ENCODE peak calls at places on chromosomes 1 and 21, in five cellular contexts. One of them, this sample, is unnamed.
A peak's percentile ranks its signal among the peaks of the same experiment; 100 is the strongest.

GRCh38 chr1:209624516-209625204 is 27.6 kb downstream of the LAMB3 start:
- DNase-seq in Peyer's patch: no peak
- DNase-seq in heart left ventricle: no peak
- DNase-seq in tibial nerve: no peak
- DNase-seq in uterus: no peak
- DNase-seq in this sample: no peak

GRCh38 chr21:32494946-32495703 is 82.6 kb downstream of the EVA1C start:
- DNase-seq in heart left ventricle: no peak
- DNase-seq in Peyer's patch: no peak
- DNase-seq in tibial nerve: no peak
- DNase-seq in uterus: peak; percentile 52
- DNase-seq in this sample: no peak

GRCh38 chr1:29975036-29975694 is 738.8 kb downstream of the PTPRU start:
- DNase-seq in Peyer's patch: no peak
- DNase-seq in heart left ventricle: no peak
- DNase-seq in uterus: no peak
- DNase-seq in tibial nerve: no peak
- DNase-seq in this sample: no peak

GRCh38 chr1:222387020-222387816 is 160.7 kb downstream of the HHIPL2 start:
- DNase-seq in Peyer's patch: no peak
- DNase-seq in tibial nerve: no peak
- DNase-seq in heart left ventricle: no peak
- DNase-seq in uterus: no peak
- DNase-seq in this sample: no peak

GRCh38 chr1:7127322-7128050 is 342.2 kb downstream of the CAMTA1 start:
- DNase-seq in uterus: no peak
- DNase-seq in tibial nerve: no peak
- DNase-seq in heart left ventricle: no peak
- DNase-seq in Peyer's patch: no peak
- DNase-seq in this sample: no peak

GRCh38 chr1:182368369-182368768 is 23.2 kb downstream of the GLUL start:
- DNase-seq in tibial nerve: no peak
- DNase-seq in heart left ventricle: no peak
- DNase-seq in Peyer's patch: no peak
- DNase-seq in uterus: no peak
- DNase-seq in this sample: no peak

GRCh38 chr1:12546771-12547585 is 71.0 kb downstream of the DHRS3 start:
- DNase-seq in tibial nerve: peak; percentile 69
- DNase-seq in heart left ventricle: peak; percentile 76
- DNase-seq in Peyer's patch: no peak
- DNase-seq in uterus: peak; percentile 75
- DNase-seq in this sample: no peak

GRCh38 chr1:56129837-56130236 is 449.5 kb downstream of the PLPP3 start:
- DNase-seq in uterus: no peak
- DNase-seq in tibial nerve: no peak
- DNase-seq in Peyer's patch: no peak
- DNase-seq in heart left ventricle: no peak
- DNase-seq in this sample: no peak

GRCh38 chr1:200242379-200243041 is 167.3 kb downstream of the ZNF281 start:
- DNase-seq in heart left ventricle: no peak
- DNase-seq in tibial nerve: no peak
- DNase-seq in uterus: no peak
- DNase-seq in Peyer's patch: no peak
- DNase-seq in this sample: no peak

GRCh38 chr1:78370356-78370755 is 120.4 kb upstream of the PTGFR start:
- DNase-seq in Peyer's patch: no peak
- DNase-seq in heart left ventricle: no peak
- DNase-seq in tibial nerve: no peak
- DNase-seq in uterus: no peak
- DNase-seq in this sample: no peak

GRCh38 chr1:164922585-164922984 is 363.6 kb downstream of the PBX1 start:
- DNase-seq in heart left ventricle: no peak
- DNase-seq in uterus: no peak
- DNase-seq in Peyer's patch: no peak
- DNase-seq in tibial nerve: no peak
- DNase-seq in this sample: no peak

GRCh38 chr21:46096997-46097825 is 701 bp upstream of the COL6A2 start:
- DNase-seq in uterus: peak; percentile 51
- DNase-seq in tibial nerve: no peak
- DNase-seq in heart left ventricle: peak; percentile 61
- DNase-seq in Peyer's patch: peak; percentile 15
- DNase-seq in this sample: peak; percentile 17

GRCh38 chr1:156148236-156148635 is 5.1 kb upstream of the SEMA4A start:
- DNase-seq in uterus: no peak
- DNase-seq in heart left ventricle: no peak
- DNase-seq in Peyer's patch: peak; percentile 42
- DNase-seq in tibial nerve: no peak
- DNase-seq in this sample: no peak

GRCh38 chr1:68202239-68202832 is 30.0 kb downstream of the WLS start:
- DNase-seq in heart left ventricle: no peak
- DNase-seq in Peyer's patch: no peak
- DNase-seq in tibial nerve: no peak
- DNase-seq in uterus: no peak
- DNase-seq in this sample: no peak

GRCh38 chr1:222276062-222276461 is 271.8 kb downstream of the HHIPL2 start:
- DNase-seq in uterus: no peak
- DNase-seq in Peyer's patch: no peak
- DNase-seq in tibial nerve: no peak
- DNase-seq in heart left ventricle: no peak
- DNase-seq in this sample: no peak

GRCh38 chr1:235763962-235764361 is 102.7 kb downstream of the LYST start:
- DNase-seq in tibial nerve: no peak
- DNase-seq in heart left ventricle: no peak
- DNase-seq in uterus: no peak
- DNase-seq in Peyer's patch: no peak
- DNase-seq in this sample: no peak

GRCh38 chr1:201902198-201902597 is 13.5 kb downstream of the SHISA4 start:
- DNase-seq in Peyer's patch: no peak
- DNase-seq in tibial nerve: no peak
- DNase-seq in uterus: no peak
- DNase-seq in heart left ventricle: no peak
- DNase-seq in this sample: no peak

GRCh38 chr1:201903135-201903534 is 14.4 kb downstream of the SHISA4 start:
- DNase-seq in tibial nerve: peak; percentile 60
- DNase-seq in Peyer's patch: no peak
- DNase-seq in uterus: peak; percentile 71
- DNase-seq in heart left ventricle: no peak
- DNase-seq in this sample: no peak

GRCh38 chr1:201905234-201905890 is 16.7 kb downstream of the SHISA4 start:
- DNase-seq in Peyer's patch: no peak
- DNase-seq in uterus: no peak
- DNase-seq in heart left ventricle: no peak
- DNase-seq in tibial nerve: no peak
- DNase-seq in this sample: no peak

GRCh38 chr1:201906336-201906735 is 17.6 kb downstream of the SHISA4 start:
- DNase-seq in heart left ventricle: no peak
- DNase-seq in uterus: no peak
- DNase-seq in Peyer's patch: no peak
- DNase-seq in tibial nerve: no peak
- DNase-seq in this sample: no peak

DNA sequence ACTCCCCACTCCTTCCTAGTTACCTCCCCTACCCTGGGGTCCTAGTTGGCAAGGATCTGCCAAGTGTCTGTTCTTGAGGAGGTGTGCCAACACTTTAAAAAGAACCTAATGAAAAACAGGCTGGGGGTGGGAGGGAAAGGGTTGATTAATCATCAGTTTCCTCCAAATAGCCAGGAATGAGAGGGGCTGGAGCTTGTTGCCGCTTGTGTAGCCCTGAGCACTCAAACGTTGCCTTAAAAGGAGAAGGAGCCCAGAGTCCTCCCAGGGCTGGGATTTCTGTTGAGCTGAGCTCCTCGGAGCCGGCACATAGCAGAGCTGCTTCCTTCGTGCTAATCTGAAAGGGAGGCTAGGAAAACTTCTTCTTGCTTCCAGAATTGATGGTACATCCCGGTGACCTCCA is 15.9 kb downstream of the SHISA4 start:
- DNase-seq in Peyer's patch: no peak
- DNase-seq in heart left ventricle: no peak
- DNase-seq in uterus: peak; percentile 80
- DNase-seq in tibial nerve: no peak
- DNase-seq in this sample: no peak
- TF ChIP-seq POLR2A in Peyer's patch: no peak
- TF ChIP-seq POLR2A in heart left ventricle: no peak
- TF ChIP-seq POLR2A in uterus: peak; percentile 54
- TF ChIP-seq POLR2A in tibial nerve: peak; percentile 22
- TF ChIP-seq POLR2A in this sample: no peak

GRCh38 chr21:26098758-26099157 is 71.8 kb downstream of the APP start:
- DNase-seq in tibial nerve: no peak
- DNase-seq in heart left ventricle: no peak
- DNase-seq in Peyer's patch: no peak
- DNase-seq in uterus: no peak
- DNase-seq in this sample: no peak

GRCh38 chr21:26096972-26097371 is 73.6 kb downstream of the APP start:
- DNase-seq in Peyer's patch: no peak
- DNase-seq in heart left ventricle: no peak
- DNase-seq in tibial nerve: no peak
- DNase-seq in uterus: no peak
- DNase-seq in this sample: no peak

GRCh38 chr21:26099610-26100219 is 70.9 kb downstream of the APP start:
- DNase-seq in heart left ventricle: no peak
- DNase-seq in Peyer's patch: no peak
- DNase-seq in uterus: no peak
- DNase-seq in tibial nerve: no peak
- DNase-seq in this sample: no peak

GRCh38 chr21:26096494-26096893 is 74.1 kb downstream of the APP start:
- DNase-seq in heart left ventricle: no peak
- DNase-seq in uterus: no peak
- DNase-seq in tibial nerve: no peak
- DNase-seq in Peyer's patch: no peak
- DNase-seq in this sample: no peak

DNA sequence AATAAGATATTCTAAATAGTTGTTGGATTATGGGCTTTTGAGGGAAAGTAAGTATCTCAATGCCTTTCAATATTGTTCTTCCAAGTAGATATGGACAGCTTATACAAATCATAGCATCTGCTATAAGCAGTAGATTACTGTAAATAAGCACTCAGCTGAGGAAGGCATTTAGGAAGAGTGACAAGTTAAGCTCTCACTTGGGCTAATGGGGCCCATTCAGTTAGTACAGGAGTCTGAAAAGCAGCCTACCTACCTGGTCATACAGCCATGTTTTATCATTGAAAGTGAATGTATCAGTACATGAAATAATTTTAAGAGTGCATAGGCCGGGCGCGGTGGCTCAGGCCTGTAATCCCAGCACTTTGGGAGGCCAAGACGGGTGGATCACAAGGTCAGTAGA is 73.1 kb downstream of the APP start:
- DNase-seq in tibial nerve: no peak
- DNase-seq in heart left ventricle: no peak
- DNase-seq in uterus: no peak
- DNase-seq in Peyer's patch: no peak
- DNase-seq in this sample: no peak
- H3K36me3 ChIP-seq in tibial nerve: no peaks in the 10 kb centered on the region
- H3K36me3 ChIP-seq in heart left ventricle: no peaks in the 10 kb centered on the region
- H3K36me3 ChIP-seq in uterus: no peaks in the 10 kb centered on the region
- H3K36me3 ChIP-seq in Peyer's patch: no peaks in the 10 kb centered on the region
- H3K36me3 ChIP-seq in this sample: no peaks in the 10 kb centered on the region

GRCh38 chr1:26322042-26322331 is 4.2 kb downstream of the CD52 start:
- DNase-seq in heart left ventricle: no peak
- DNase-seq in uterus: no peak
- DNase-seq in Peyer's patch: no peak
- DNase-seq in tibial nerve: no peak
- DNase-seq in this sample: no peak

GRCh38 chr1:26318338-26319064 is 743 bp downstream of the CD52 start:
- DNase-seq in Peyer's patch: peak; percentile 62
- DNase-seq in tibial nerve: no peak
- DNase-seq in uterus: no peak
- DNase-seq in heart left ventricle: no peak
- DNase-seq in this sample: no peak

GRCh38 chr1:26323382-26323781 is 5.6 kb downstream of the CD52 start:
- DNase-seq in tibial nerve: no peak
- DNase-seq in uterus: no peak
- DNase-seq in Peyer's patch: no peak
- DNase-seq in heart left ventricle: no peak
- DNase-seq in this sample: no peak

GRCh38 chr1:26320896-26321295 is 3.1 kb downstream of the CD52 start:
- DNase-seq in uterus: no peak
- DNase-seq in tibial nerve: no peak
- DNase-seq in Peyer's patch: no peak
- DNase-seq in heart left ventricle: no peak
- DNase-seq in this sample: no peak

DNA sequence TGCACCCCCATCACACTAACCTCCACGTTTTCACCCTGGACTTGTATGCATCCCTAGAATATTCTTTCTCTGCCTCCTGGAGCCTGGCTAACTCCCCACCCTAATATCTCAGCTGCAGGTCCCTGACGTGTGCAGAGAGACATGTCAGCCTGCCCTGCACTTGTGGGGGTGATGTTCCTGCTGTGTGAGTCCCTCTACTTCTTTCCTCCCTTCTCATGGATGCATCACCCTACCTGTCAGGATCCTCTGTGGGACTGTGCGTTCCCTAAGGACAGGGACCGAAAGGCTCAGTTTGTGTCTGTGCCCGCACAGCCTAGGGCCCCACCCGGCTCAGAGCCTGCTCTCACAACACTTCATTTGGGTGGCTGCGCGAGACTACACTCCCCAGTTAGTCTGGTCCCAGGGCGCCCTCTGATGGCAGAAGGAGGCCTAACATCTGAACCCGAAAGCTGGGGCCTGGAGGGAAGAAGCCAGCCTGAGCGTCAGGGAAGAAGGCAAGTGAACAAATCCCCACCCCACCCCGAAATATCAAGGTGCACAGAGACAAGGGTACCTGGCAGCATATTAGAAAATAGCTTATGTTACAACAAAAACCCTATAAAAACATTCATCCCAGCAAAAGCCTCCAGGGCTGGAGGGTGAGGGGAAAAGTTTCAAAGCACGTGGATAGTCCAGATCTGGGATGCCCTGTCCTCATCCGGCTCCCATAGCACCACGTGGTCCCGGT is 3.7 kb downstream of the CD52 start:
- DNase-seq in tibial nerve: peak; percentile 92
- DNase-seq in heart left ventricle: peak; percentile 95
- DNase-seq in uterus: peak; percentile 88
- DNase-seq in Peyer's patch: peak; percentile 98
- DNase-seq in this sample: peak; percentile 88
- TF ChIP-seq POLR2A in tibial nerve: no peak
- TF ChIP-seq POLR2A in heart left ventricle: no peak
- TF ChIP-seq POLR2A in uterus: no peak
- TF ChIP-seq POLR2A in Peyer's patch: no peak
- TF ChIP-seq POLR2A in this sample: no peak

DNA sequence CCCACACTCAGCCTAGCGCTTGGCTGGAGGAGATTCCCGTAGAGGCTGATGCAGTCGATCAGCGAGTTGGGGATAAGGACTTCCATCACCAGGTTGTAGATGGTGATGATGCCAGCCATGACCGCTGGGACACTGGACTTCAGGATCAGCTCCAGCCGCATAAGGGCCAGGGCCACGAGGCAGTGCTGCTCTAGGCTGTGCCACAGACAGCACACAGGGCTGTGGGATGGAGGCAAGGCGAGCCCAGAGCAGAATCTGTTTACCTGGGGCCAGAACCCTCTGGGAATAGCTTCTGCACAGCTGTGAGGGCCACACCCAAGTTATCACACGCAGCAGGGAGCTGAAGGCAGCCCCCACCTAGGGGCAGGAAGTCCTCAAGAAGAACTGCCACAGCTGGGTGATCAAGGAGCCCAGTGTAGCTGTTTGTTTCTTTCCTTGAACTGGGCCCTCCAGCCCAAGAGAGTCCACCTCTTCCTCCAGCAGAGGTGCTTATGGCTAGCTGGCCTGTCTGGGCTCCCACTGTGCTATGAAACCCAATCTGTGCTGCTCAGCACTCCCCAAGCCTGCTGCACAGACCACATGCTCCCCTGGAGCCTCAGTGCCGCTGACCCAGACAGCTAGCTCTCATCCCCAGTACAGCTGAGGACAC is 6.2 kb downstream of the SLC2A1 start:
- DNase-seq in uterus: no peak
- DNase-seq in tibial nerve: no peak
- DNase-seq in heart left ventricle: no peak
- DNase-seq in Peyer's patch: peak; percentile 83
- DNase-seq in this sample: no peak
- H3K36me3 ChIP-seq in uterus: no peaks in the 10 kb centered on the region
- H3K36me3 ChIP-seq in tibial nerve: peaks cover 46% of the 10 kb centered on the region
- H3K36me3 ChIP-seq in heart left ventricle: no peaks in the 10 kb centered on the region
- H3K36me3 ChIP-seq in Peyer's patch: no peaks in the 10 kb centered on the region
- H3K36me3 ChIP-seq in this sample: no peaks in the 10 kb centered on the region